ENCODE peak calls at places on chromosomes 4 and X, in eight cellular contexts. One of them, this sample, is unnamed.

GRCh38 chr4:165398570-165398969 is 19.8 kb downstream of the CPE start:
- DNase-seq in GM10248: no peak
- DNase-seq in activated B cell treated with CpG ODN at 0.5 μM for 24 hours: no peak
- DNase-seq in left ventricle myocardium inferior: no peak
- DNase-seq in endothelial cell: no peak
- DNase-seq in CD4-positive, alpha-beta T cell: no peak
- DNase-seq in fibroblast of lung: peak
- DNase-seq in uterus: no peak
- DNase-seq in this sample: no peak

GRCh38 chr4:95505149-95505548 is 43.6 kb downstream of the UNC5C start:
- DNase-seq in left ventricle myocardium inferior: no peak
- DNase-seq in activated B cell treated with CpG ODN at 0.5 μM for 24 hours: no peak
- DNase-seq in GM10248: no peak
- DNase-seq in fibroblast of lung: peak
- DNase-seq in CD4-positive, alpha-beta T cell: no peak
- DNase-seq in uterus: no peak
- DNase-seq in endothelial cell: no peak
- DNase-seq in this sample: no peak

GRCh38 chr4:6688879-6689505 is 4.7 kb upstream of the S100P start:
- DNase-seq in left ventricle myocardium inferior: no peak
- DNase-seq in uterus: no peak
- DNase-seq in CD4-positive, alpha-beta T cell: peak
- DNase-seq in activated B cell treated with CpG ODN at 0.5 μM for 24 hours: no peak
- DNase-seq in fibroblast of lung: peak
- DNase-seq in endothelial cell: no peak
- DNase-seq in GM10248: peak
- DNase-seq in this sample: peak

GRCh38 chrX:40273356-40274050 is 175.7 kb upstream of the BCOR start:
- DNase-seq in endothelial cell: no peak
- DNase-seq in left ventricle myocardium inferior: peak
- DNase-seq in fibroblast of lung: peak
- DNase-seq in activated B cell treated with CpG ODN at 0.5 μM for 24 hours: no peak
- DNase-seq in uterus: peak
- DNase-seq in CD4-positive, alpha-beta T cell: no peak
- DNase-seq in GM10248: no peak
- DNase-seq in this sample: no peak

GRCh38 chr4:5691491-5692132 is 16.7 kb downstream of the EVC2 start:
- DNase-seq in activated B cell treated with CpG ODN at 0.5 μM for 24 hours: no peak
- DNase-seq in fibroblast of lung: no peak
- DNase-seq in uterus: no peak
- DNase-seq in CD4-positive, alpha-beta T cell: no peak
- DNase-seq in left ventricle myocardium inferior: no peak
- DNase-seq in endothelial cell: no peak
- DNase-seq in GM10248: no peak
- DNase-seq in this sample: no peak

GRCh38 chrX:40094041-40094899 is 3.5 kb downstream of the BCOR start:
- DNase-seq in CD4-positive, alpha-beta T cell: no peak
- DNase-seq in GM10248: no peak
- DNase-seq in endothelial cell: no peak
- DNase-seq in uterus: peak
- DNase-seq in left ventricle myocardium inferior: peak
- DNase-seq in fibroblast of lung: peak
- DNase-seq in activated B cell treated with CpG ODN at 0.5 μM for 24 hours: peak
- DNase-seq in this sample: no peak

GRCh38 chr4:4288098-4288497 is 1.9 kb downstream of the LYAR start:
- DNase-seq in activated B cell treated with CpG ODN at 0.5 μM for 24 hours: no peak
- DNase-seq in fibroblast of lung: no peak
- DNase-seq in GM10248: no peak
- DNase-seq in CD4-positive, alpha-beta T cell: no peak
- DNase-seq in uterus: no peak
- DNase-seq in left ventricle myocardium inferior: no peak
- DNase-seq in endothelial cell: no peak
- DNase-seq in this sample: no peak

GRCh38 chr4:74501579-74501978 is 56.6 kb downstream of the AREG start:
- DNase-seq in GM10248: no peak
- DNase-seq in activated B cell treated with CpG ODN at 0.5 μM for 24 hours: no peak
- DNase-seq in endothelial cell: no peak
- DNase-seq in uterus: no peak
- DNase-seq in fibroblast of lung: peak
- DNase-seq in CD4-positive, alpha-beta T cell: no peak
- DNase-seq in left ventricle myocardium inferior: no peak
- DNase-seq in this sample: no peak

GRCh38 chr4:113593400-113594230 is 167.9 kb downstream of the CAMK2D start:
- DNase-seq in uterus: no peak
- DNase-seq in left ventricle myocardium inferior: no peak
- DNase-seq in CD4-positive, alpha-beta T cell: no peak
- DNase-seq in endothelial cell: no peak
- DNase-seq in activated B cell treated with CpG ODN at 0.5 μM for 24 hours: no peak
- DNase-seq in GM10248: peak
- DNase-seq in fibroblast of lung: no peak
- DNase-seq in this sample: no peak

GRCh38 chrX:29530520-29530919 is 684.8 kb upstream of the MAGEB2 start:
- DNase-seq in GM10248: no peak
- DNase-seq in fibroblast of lung: peak
- DNase-seq in endothelial cell: no peak
- DNase-seq in uterus: no peak
- DNase-seq in CD4-positive, alpha-beta T cell: no peak
- DNase-seq in left ventricle myocardium inferior: no peak
- DNase-seq in activated B cell treated with CpG ODN at 0.5 μM for 24 hours: no peak
- DNase-seq in this sample: no peak

GRCh38 chr4:176034498-176034897 is 31.1 kb upstream of the WDR17 start:
- DNase-seq in CD4-positive, alpha-beta T cell: no peak
- DNase-seq in left ventricle myocardium inferior: no peak
- DNase-seq in endothelial cell: peak
- DNase-seq in GM10248: no peak
- DNase-seq in uterus: peak
- DNase-seq in activated B cell treated with CpG ODN at 0.5 μM for 24 hours: no peak
- DNase-seq in fibroblast of lung: peak
- DNase-seq in this sample: no peak

GRCh38 chrX:131399692-131400428 is 110.8 kb upstream of the IGSF1 start:
- DNase-seq in fibroblast of lung: no peak
- DNase-seq in CD4-positive, alpha-beta T cell: no peak
- DNase-seq in activated B cell treated with CpG ODN at 0.5 μM for 24 hours: no peak
- DNase-seq in left ventricle myocardium inferior: no peak
- DNase-seq in GM10248: no peak
- DNase-seq in endothelial cell: no peak
- DNase-seq in uterus: no peak
- DNase-seq in this sample: no peak

GRCh38 chrX:104803219-104803618 is 237.2 kb downstream of the IL1RAPL2 start:
- DNase-seq in GM10248: no peak
- DNase-seq in CD4-positive, alpha-beta T cell: no peak
- DNase-seq in left ventricle myocardium inferior: no peak
- DNase-seq in activated B cell treated with CpG ODN at 0.5 μM for 24 hours: no peak
- DNase-seq in fibroblast of lung: no peak
- DNase-seq in uterus: no peak
- DNase-seq in endothelial cell: no peak
- DNase-seq in this sample: no peak

DNA sequence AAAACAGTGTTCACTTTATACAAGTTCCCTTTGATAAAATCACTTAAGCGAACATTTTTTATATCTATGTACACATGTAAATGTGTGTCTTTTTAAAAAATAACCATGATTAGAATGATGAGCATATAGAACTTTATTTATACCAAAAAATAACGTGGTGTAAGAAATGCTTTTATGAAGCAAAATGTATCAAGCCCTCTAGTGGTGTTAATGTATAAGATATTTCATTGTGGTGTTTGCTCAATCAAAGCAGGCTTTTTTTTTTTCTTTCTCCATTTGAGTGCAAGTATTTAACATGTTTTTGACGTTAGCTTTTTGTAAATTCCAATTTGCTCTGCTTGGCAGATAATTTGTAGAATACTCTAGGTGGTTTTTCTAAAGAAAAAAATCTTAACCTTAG is 2092.4 kb upstream of the TENM3 start:
- DNase-seq in endothelial cell: no peak
- DNase-seq in left ventricle myocardium inferior: no peak
- DNase-seq in activated B cell treated with CpG ODN at 0.5 μM for 24 hours: no peak
- DNase-seq in CD4-positive, alpha-beta T cell: no peak
- DNase-seq in fibroblast of lung: peak
- DNase-seq in GM10248: no peak
- DNase-seq in uterus: no peak
- DNase-seq in this sample: no peak
- TF ChIP-seq CTCF in endothelial cell: peak
- TF ChIP-seq CTCF in left ventricle myocardium inferior: peak
- TF ChIP-seq CTCF in activated B cell treated with CpG ODN at 0.5 μM for 24 hours: no peak
- TF ChIP-seq CTCF in CD4-positive, alpha-beta T cell: no peak
- TF ChIP-seq CTCF in fibroblast of lung: peak
- TF ChIP-seq CTCF in GM10248: no peak
- TF ChIP-seq CTCF in uterus: no peak
- TF ChIP-seq CTCF in this sample: peak

GRCh38 chr4:118676128-118676527 is 9.1 kb upstream of the METTL14 start:
- DNase-seq in left ventricle myocardium inferior: no peak
- DNase-seq in endothelial cell: no peak
- DNase-seq in GM10248: no peak
- DNase-seq in CD4-positive, alpha-beta T cell: no peak
- DNase-seq in fibroblast of lung: peak
- DNase-seq in activated B cell treated with CpG ODN at 0.5 μM for 24 hours: no peak
- DNase-seq in uterus: no peak
- DNase-seq in this sample: no peak
- TF ChIP-seq CTCF in left ventricle myocardium inferior: no peak
- TF ChIP-seq CTCF in endothelial cell: no peak
- TF ChIP-seq CTCF in GM10248: no peak
- TF ChIP-seq CTCF in CD4-positive, alpha-beta T cell: no peak
- TF ChIP-seq CTCF in fibroblast of lung: peak
- TF ChIP-seq CTCF in activated B cell treated with CpG ODN at 0.5 μM for 24 hours: no peak
- TF ChIP-seq CTCF in uterus: no peak
- TF ChIP-seq CTCF in this sample: no peak

GRCh38 chrX:69216446-69216845 is 51.2 kb upstream of the PJA1 start:
- DNase-seq in CD4-positive, alpha-beta T cell: no peak
- DNase-seq in activated B cell treated with CpG ODN at 0.5 μM for 24 hours: no peak
- DNase-seq in endothelial cell: no peak
- DNase-seq in uterus: no peak
- DNase-seq in fibroblast of lung: no peak
- DNase-seq in GM10248: no peak
- DNase-seq in left ventricle myocardium inferior: no peak
- DNase-seq in this sample: no peak
- TF ChIP-seq CTCF in CD4-positive, alpha-beta T cell: no peak
- TF ChIP-seq CTCF in activated B cell treated with CpG ODN at 0.5 μM for 24 hours: no peak
- TF ChIP-seq CTCF in endothelial cell: no peak
- TF ChIP-seq CTCF in uterus: no peak
- TF ChIP-seq CTCF in fibroblast of lung: no peak
- TF ChIP-seq CTCF in GM10248: no peak
- TF ChIP-seq CTCF in left ventricle myocardium inferior: no peak
- TF ChIP-seq CTCF in this sample: no peak

GRCh38 chr4:66229885-66230284 is 559.6 kb upstream of the EPHA5 start:
- DNase-seq in GM10248: no peak
- DNase-seq in activated B cell treated with CpG ODN at 0.5 μM for 24 hours: no peak
- DNase-seq in endothelial cell: no peak
- DNase-seq in fibroblast of lung: no peak
- DNase-seq in CD4-positive, alpha-beta T cell: no peak
- DNase-seq in left ventricle myocardium inferior: no peak
- DNase-seq in uterus: no peak
- DNase-seq in this sample: no peak

DNA sequence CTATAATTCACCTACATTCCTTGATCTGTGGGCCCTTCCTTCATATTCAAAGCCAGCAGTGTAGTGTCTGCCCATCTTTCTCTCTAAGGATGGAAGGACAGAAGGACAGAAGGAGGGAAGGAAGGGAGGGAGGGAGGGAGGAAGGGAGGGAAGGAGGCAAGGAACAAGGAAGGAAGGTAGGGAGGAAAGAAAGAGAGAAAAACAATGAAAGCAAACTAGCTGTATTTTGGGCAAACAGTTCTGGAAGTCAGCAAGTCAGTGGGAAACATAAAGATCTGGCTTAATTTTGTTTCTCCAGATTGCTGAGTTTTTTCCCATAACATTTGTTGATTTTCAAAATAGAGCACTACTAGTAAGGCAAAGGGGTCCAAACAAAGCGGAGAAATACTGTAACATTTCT is 555.2 kb upstream of the EPHA5 start:
- DNase-seq in activated B cell treated with CpG ODN at 0.5 μM for 24 hours: no peak
- DNase-seq in endothelial cell: no peak
- DNase-seq in left ventricle myocardium inferior: no peak
- DNase-seq in fibroblast of lung: no peak
- DNase-seq in CD4-positive, alpha-beta T cell: no peak
- DNase-seq in uterus: no peak
- DNase-seq in GM10248: no peak
- DNase-seq in this sample: no peak
- TF ChIP-seq CTCF in activated B cell treated with CpG ODN at 0.5 μM for 24 hours: no peak
- TF ChIP-seq CTCF in endothelial cell: no peak
- TF ChIP-seq CTCF in left ventricle myocardium inferior: no peak
- TF ChIP-seq CTCF in fibroblast of lung: no peak
- TF ChIP-seq CTCF in CD4-positive, alpha-beta T cell: no peak
- TF ChIP-seq CTCF in uterus: no peak
- TF ChIP-seq CTCF in GM10248: no peak
- TF ChIP-seq CTCF in this sample: no peak

GRCh38 chrX:17809984-17810383 is 51.1 kb downstream of the RAI2 start:
- DNase-seq in GM10248: no peak
- DNase-seq in fibroblast of lung: no peak
- DNase-seq in left ventricle myocardium inferior: no peak
- DNase-seq in CD4-positive, alpha-beta T cell: no peak
- DNase-seq in activated B cell treated with CpG ODN at 0.5 μM for 24 hours: no peak
- DNase-seq in uterus: no peak
- DNase-seq in endothelial cell: no peak
- DNase-seq in this sample: no peak

GRCh38 chrX:17814059-17814458 is 47.0 kb downstream of the RAI2 start:
- DNase-seq in endothelial cell: no peak
- DNase-seq in activated B cell treated with CpG ODN at 0.5 μM for 24 hours: no peak
- DNase-seq in GM10248: no peak
- DNase-seq in fibroblast of lung: no peak
- DNase-seq in left ventricle myocardium inferior: no peak
- DNase-seq in uterus: no peak
- DNase-seq in CD4-positive, alpha-beta T cell: no peak
- DNase-seq in this sample: no peak

GRCh38 chrX:17813277-17813676 is 47.8 kb downstream of the RAI2 start:
- DNase-seq in CD4-positive, alpha-beta T cell: no peak
- DNase-seq in activated B cell treated with CpG ODN at 0.5 μM for 24 hours: no peak
- DNase-seq in fibroblast of lung: no peak
- DNase-seq in endothelial cell: no peak
- DNase-seq in uterus: no peak
- DNase-seq in left ventricle myocardium inferior: no peak
- DNase-seq in GM10248: no peak
- DNase-seq in this sample: no peak

GRCh38 chrX:17814557-17814956 is 46.5 kb downstream of the RAI2 start:
- DNase-seq in uterus: no peak
- DNase-seq in fibroblast of lung: peak
- DNase-seq in left ventricle myocardium inferior: no peak
- DNase-seq in CD4-positive, alpha-beta T cell: no peak
- DNase-seq in GM10248: no peak
- DNase-seq in endothelial cell: no peak
- DNase-seq in activated B cell treated with CpG ODN at 0.5 μM for 24 hours: no peak
- DNase-seq in this sample: no peak

GRCh38 chrX:17812763-17813162 is 48.3 kb downstream of the RAI2 start:
- DNase-seq in left ventricle myocardium inferior: no peak
- DNase-seq in CD4-positive, alpha-beta T cell: no peak
- DNase-seq in fibroblast of lung: peak
- DNase-seq in activated B cell treated with CpG ODN at 0.5 μM for 24 hours: no peak
- DNase-seq in endothelial cell: peak
- DNase-seq in GM10248: no peak
- DNase-seq in uterus: peak
- DNase-seq in this sample: no peak
- TF ChIP-seq CTCF in left ventricle myocardium inferior: peak
- TF ChIP-seq CTCF in CD4-positive, alpha-beta T cell: no peak
- TF ChIP-seq CTCF in fibroblast of lung: peak
- TF ChIP-seq CTCF in activated B cell treated with CpG ODN at 0.5 μM for 24 hours: no peak
- TF ChIP-seq CTCF in endothelial cell: peak
- TF ChIP-seq CTCF in GM10248: no peak
- TF ChIP-seq CTCF in uterus: peak
- TF ChIP-seq CTCF in this sample: peak

This sample was measured in progenitor cell of endocrine pancreas.